ENCODE peak calls at places on chromosomes 6 and 20, in eight cellular contexts. V is left ventricle myocardium inferior, R is A549, D is astrocyte, S is Panc1, I is GM23338, C is cardiac muscle cell, Y is endodermal cell. E is an unnamed sample.

GRCh38 chr20:49747707-49748524 is 34.2 kb upstream of the B4GALT5 start:
- DNase-seq in V (peak; percentile 93), R (peak; percentile 66), D (peak; percentile 61), S (no peak), I (no peak), C (peak; percentile 96), Y (peak; percentile 57), E (peak; percentile 68)

GRCh38 chr6:108762394-108762793 is 85.8 kb upstream of the ARMC2 start:
- DNase-seq in V (no peak), R (no peak), D (no peak), S (no peak), I (no peak), C (no peak), Y (no peak), E (no peak)

GRCh38 chr6:39084506-39084905 is 30.5 kb downstream of the SAYSD1 start:
- DNase-seq in V (peak; percentile 41), R (no peak), D (no peak), S (no peak), I (no peak), C (no peak), Y (no peak), E (no peak)

GRCh38 chr20:1323830-1324597 is 4.9 kb downstream of the SDCBP2 start:
- DNase-seq in V (no peak), R (no peak), D (no peak), S (no peak), I (no peak), C (no peak), Y (peak; percentile 27), E (no peak)

GRCh38 chr6:3808759-3809514 is 40.2 kb upstream of the FAM50B start:
- DNase-seq in V (peak; percentile 44), R (peak; percentile 77), D (peak; percentile 88), S (peak; percentile 86), I (no peak), C (peak; percentile 87), Y (no peak), E (no peak)

GRCh38 chr6:89986650-89987074 is 92.4 kb downstream of the GJA10 start:
- DNase-seq in V (no peak), R (no peak), D (peak; percentile 89), S (no peak), I (no peak), C (peak; percentile 23), Y (no peak), E (no peak)

GRCh38 chr6:17585766-17586502 is 14.2 kb upstream of the FAM8A1 start:
- DNase-seq in V (no peak), R (peak; percentile 72), D (no peak), S (no peak), I (peak; percentile 81), C (no peak), Y (peak; percentile 74), E (no peak)

GRCh38 chr6:32609731-32610640 is 20.3 kb upstream of the HLA-DRB1 start:
- DNase-seq in V (no peak), R (peak; percentile 87), D (peak; percentile 78), S (peak; percentile 82), I (peak; percentile 98), C (peak; percentile 95), Y (peak; percentile 95), E (no peak)

GRCh38 chr6:124008689-124009371 is 205.2 kb downstream of the NKAIN2 start:
- DNase-seq in V (no peak), R (no peak), D (no peak), S (no peak), I (no peak), C (no peak), Y (no peak), E (no peak)

GRCh38 chr6:52361347-52361944 is 505 bp upstream of the PAQR8 start:
- DNase-seq in V (peak; percentile 19), R (no peak), D (peak; percentile 14), S (no peak), I (peak; percentile 10), C (no peak), Y (peak; percentile 51), E (no peak)
- TF ChIP-seq CTCF in V (no peak), R (no peak), D (no peak), S (no peak), I (no peak), C (no peak), Y (no peak), E (no peak)

GRCh38 chr6:134503542-134504281 is 185.8 kb upstream of the SGK1 start:
- DNase-seq in V (no peak), R (no peak), D (peak; percentile 29), S (no peak), I (no peak), C (peak; percentile 33), Y (no peak), E (no peak)

GRCh38 chr6:134508862-134509498 is 191.1 kb upstream of the SGK1 start:
- DNase-seq in V (no peak), R (no peak), D (no peak), S (no peak), I (no peak), C (no peak), Y (no peak), E (no peak)

GRCh38 chr6:134510121-134510520 is 192.2 kb upstream of the SGK1 start:
- DNase-seq in V (no peak), R (no peak), D (peak; percentile 55), S (no peak), I (no peak), C (no peak), Y (no peak), E (no peak)

GRCh38 chr6:134502614-134503541 is 185.0 kb upstream of the SGK1 start:
- DNase-seq in V (no peak), R (no peak), D (no peak), S (no peak), I (no peak), C (no peak), Y (no peak), E (no peak)

DNA sequence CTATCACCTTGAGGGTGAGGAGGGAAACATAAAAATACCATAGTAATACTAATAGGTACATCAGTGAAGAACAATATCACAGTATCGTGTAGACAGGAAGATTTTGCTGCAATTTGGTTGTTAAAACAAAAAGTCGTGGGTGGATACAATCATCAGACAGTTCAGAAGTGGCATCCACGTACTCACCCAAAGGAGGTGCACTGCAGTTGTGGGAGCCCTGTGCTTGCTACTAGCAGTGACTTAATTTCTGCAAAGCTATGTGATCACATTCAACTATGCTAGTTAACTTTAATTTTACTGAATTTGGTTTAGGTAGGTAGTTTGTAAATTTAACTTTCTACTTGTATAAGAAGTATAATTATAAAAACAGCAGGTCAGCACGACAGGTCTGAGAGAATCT is 188.2 kb upstream of the SGK1 start:
- DNase-seq in V (no peak), R (no peak), D (no peak), S (no peak), I (no peak), C (no peak), Y (no peak), E (no peak)
- H3K4me1 ChIP-seq in V (peaks cover 7% of the 10 kb centered on the region), R (peaks cover 5% of the 10 kb centered on the region), D (peaks cover 5% of the 10 kb centered on the region), S (no peaks in the 10 kb centered on the region), I (no peaks in the 10 kb centered on the region), C (no peaks in the 10 kb centered on the region), Y (peaks cover 3% of the 10 kb centered on the region), E (no peaks in the 10 kb centered on the region)

DNA sequence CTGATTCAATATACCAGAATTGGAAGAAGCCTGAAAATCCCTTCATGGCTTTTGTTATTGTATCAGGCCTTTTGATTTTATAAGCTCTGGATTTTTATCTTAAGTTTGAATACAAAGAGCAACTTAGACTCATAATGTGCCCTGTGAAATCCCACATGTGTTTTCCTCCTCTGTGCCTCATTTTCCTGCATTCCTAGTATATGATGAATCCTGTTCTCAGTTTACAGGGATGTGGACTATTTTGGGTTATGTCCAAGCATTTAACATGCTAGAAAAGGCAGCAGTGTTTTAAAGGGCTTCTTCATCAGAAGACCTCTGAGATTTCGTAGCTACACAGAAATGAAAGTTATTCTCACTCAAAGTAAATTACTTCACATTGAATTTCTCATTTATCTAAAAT is 455.0 kb downstream of the RFPL4B start:
- DNase-seq in V (no peak), R (no peak), D (peak; percentile 95), S (no peak), I (no peak), C (peak; percentile 87), Y (no peak), E (no peak)
- H3K27ac ChIP-seq in V (no peak overlapping the region), R (no peak overlapping the region), D (peak overlapping the region; percentile 82), S (no peak overlapping the region), I (no peak overlapping the region), C (no peak overlapping the region), Y (no peak overlapping the region), E (no peak overlapping the region)

GRCh38 chr6:128067446-128068109 is 166.7 kb upstream of the THEMIS start:
- DNase-seq in V (no peak), R (no peak), D (no peak), S (no peak), I (peak; percentile 18), C (no peak), Y (no peak), E (no peak)
- TF ChIP-seq CTCF in V (no peak), R (no peak), D (no peak), S (no peak), I (no peak), C (no peak), Y (no peak), E (no peak)

DNA sequence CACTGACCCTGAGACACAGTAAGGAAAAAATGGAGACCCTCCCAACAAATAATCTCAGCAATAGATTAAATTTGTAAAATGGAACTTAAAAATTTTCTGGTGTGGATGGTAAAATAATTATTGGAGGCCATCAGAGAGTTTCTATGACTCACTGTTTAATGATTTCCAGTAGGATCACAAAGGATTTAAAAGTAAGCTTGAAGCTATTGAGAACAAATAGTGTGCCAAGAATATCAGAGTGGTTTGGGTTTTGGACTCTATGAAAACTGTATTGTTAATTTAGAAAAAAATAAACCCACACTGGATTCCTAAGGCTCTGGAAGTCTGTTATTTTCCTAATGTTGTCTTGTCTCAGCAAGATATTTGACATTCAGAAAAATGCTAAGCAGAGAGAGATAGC is 115.2 kb upstream of the AKIRIN2 start:
- DNase-seq in V (no peak), R (no peak), D (peak; percentile 54), S (no peak), I (no peak), C (no peak), Y (no peak), E (no peak)
- H3K4me1 ChIP-seq in V (no peaks in the 10 kb centered on the region), R (peaks cover 18% of the 10 kb centered on the region), D (no peaks in the 10 kb centered on the region), S (no peaks in the 10 kb centered on the region), I (no peaks in the 10 kb centered on the region), C (no peaks in the 10 kb centered on the region), Y (no peaks in the 10 kb centered on the region), E (no peaks in the 10 kb centered on the region)

E was measured in upper lobe of right lung.